ENCODE peak calls at places on chromosomes 5 and 9, in eight cellular contexts. One of them, this sample, is unnamed.

GRCh38 chr5:135010502-135011354 is 23.3 kb downstream of the PITX1 start:
- DNase-seq in HFF-Myc: no peak
- DNase-seq in activated naive CD4-positive, alpha-beta T cell: no peak
- DNase-seq in esophagus squamous epithelium: no peak
- DNase-seq in stimulated activated CD8-positive, alpha-beta memory T cell treated with anti-CD3 and anti-CD28 coated beads, Interleukin-12 subunit alpha, Interleukin-12 subunit beta, amount 100 ng/mL, for 1 hour: no peak
- DNase-seq in Ammon's horn: no peak
- DNase-seq in mucosa of descending colon: no peak
- DNase-seq in brain microvascular endothelial cell: no peak
- DNase-seq in this sample: peak

GRCh38 chr9:98989036-98990000 is 45.6 kb downstream of the COL15A1 start:
- DNase-seq in HFF-Myc: peak
- DNase-seq in activated naive CD4-positive, alpha-beta T cell: no peak
- DNase-seq in esophagus squamous epithelium: no peak
- DNase-seq in stimulated activated CD8-positive, alpha-beta memory T cell treated with anti-CD3 and anti-CD28 coated beads, Interleukin-12 subunit alpha, Interleukin-12 subunit beta, amount 100 ng/mL, for 1 hour: no peak
- DNase-seq in Ammon's horn: no peak
- DNase-seq in mucosa of descending colon: peak
- DNase-seq in brain microvascular endothelial cell: peak
- DNase-seq in this sample: peak

GRCh38 chr5:98770158-98770910 is 3.1 kb upstream of the RGMB start:
- DNase-seq in HFF-Myc: no peak
- DNase-seq in activated naive CD4-positive, alpha-beta T cell: no peak
- DNase-seq in esophagus squamous epithelium: no peak
- DNase-seq in stimulated activated CD8-positive, alpha-beta memory T cell treated with anti-CD3 and anti-CD28 coated beads, Interleukin-12 subunit alpha, Interleukin-12 subunit beta, amount 100 ng/mL, for 1 hour: no peak
- DNase-seq in Ammon's horn: peak
- DNase-seq in mucosa of descending colon: peak
- DNase-seq in brain microvascular endothelial cell: peak
- DNase-seq in this sample: peak

GRCh38 chr5:52657231-52657645 is 130.5 kb upstream of the ITGA1 start:
- DNase-seq in HFF-Myc: no peak
- DNase-seq in activated naive CD4-positive, alpha-beta T cell: no peak
- DNase-seq in esophagus squamous epithelium: no peak
- DNase-seq in stimulated activated CD8-positive, alpha-beta memory T cell treated with anti-CD3 and anti-CD28 coated beads, Interleukin-12 subunit alpha, Interleukin-12 subunit beta, amount 100 ng/mL, for 1 hour: no peak
- DNase-seq in Ammon's horn: peak
- DNase-seq in mucosa of descending colon: no peak
- DNase-seq in brain microvascular endothelial cell: no peak
- DNase-seq in this sample: no peak

GRCh38 chr9:3708751-3709150 is 182.9 kb upstream of the RFX3 start:
- DNase-seq in HFF-Myc: no peak
- DNase-seq in activated naive CD4-positive, alpha-beta T cell: no peak
- DNase-seq in esophagus squamous epithelium: no peak
- DNase-seq in stimulated activated CD8-positive, alpha-beta memory T cell treated with anti-CD3 and anti-CD28 coated beads, Interleukin-12 subunit alpha, Interleukin-12 subunit beta, amount 100 ng/mL, for 1 hour: no peak
- DNase-seq in Ammon's horn: peak
- DNase-seq in mucosa of descending colon: no peak
- DNase-seq in brain microvascular endothelial cell: no peak
- DNase-seq in this sample: peak

GRCh38 chr5:65190328-65191053 is 291.2 kb downstream of the ADAMTS6 start:
- DNase-seq in HFF-Myc: peak
- DNase-seq in activated naive CD4-positive, alpha-beta T cell: no peak
- DNase-seq in esophagus squamous epithelium: no peak
- DNase-seq in stimulated activated CD8-positive, alpha-beta memory T cell treated with anti-CD3 and anti-CD28 coated beads, Interleukin-12 subunit alpha, Interleukin-12 subunit beta, amount 100 ng/mL, for 1 hour: no peak
- DNase-seq in Ammon's horn: no peak
- DNase-seq in mucosa of descending colon: no peak
- DNase-seq in brain microvascular endothelial cell: peak
- DNase-seq in this sample: no peak

GRCh38 chr5:148569948-148570347 is 84.4 kb downstream of the HTR4 start:
- DNase-seq in HFF-Myc: no peak
- DNase-seq in activated naive CD4-positive, alpha-beta T cell: no peak
- DNase-seq in esophagus squamous epithelium: no peak
- DNase-seq in stimulated activated CD8-positive, alpha-beta memory T cell treated with anti-CD3 and anti-CD28 coated beads, Interleukin-12 subunit alpha, Interleukin-12 subunit beta, amount 100 ng/mL, for 1 hour: no peak
- DNase-seq in Ammon's horn: no peak
- DNase-seq in mucosa of descending colon: no peak
- DNase-seq in brain microvascular endothelial cell: no peak
- DNase-seq in this sample: peak

GRCh38 chr9:113583511-113584470 is 120.3 kb downstream of the RGS3 start:
- DNase-seq in HFF-Myc: no peak
- DNase-seq in activated naive CD4-positive, alpha-beta T cell: no peak
- DNase-seq in esophagus squamous epithelium: no peak
- DNase-seq in stimulated activated CD8-positive, alpha-beta memory T cell treated with anti-CD3 and anti-CD28 coated beads, Interleukin-12 subunit alpha, Interleukin-12 subunit beta, amount 100 ng/mL, for 1 hour: no peak
- DNase-seq in Ammon's horn: no peak
- DNase-seq in mucosa of descending colon: no peak
- DNase-seq in brain microvascular endothelial cell: no peak
- DNase-seq in this sample: no peak

GRCh38 chr9:76137941-76138340 is 247.5 kb downstream of the PCSK5 start:
- DNase-seq in HFF-Myc: peak
- DNase-seq in activated naive CD4-positive, alpha-beta T cell: no peak
- DNase-seq in esophagus squamous epithelium: no peak
- DNase-seq in stimulated activated CD8-positive, alpha-beta memory T cell treated with anti-CD3 and anti-CD28 coated beads, Interleukin-12 subunit alpha, Interleukin-12 subunit beta, amount 100 ng/mL, for 1 hour: no peak
- DNase-seq in Ammon's horn: no peak
- DNase-seq in mucosa of descending colon: no peak
- DNase-seq in brain microvascular endothelial cell: no peak
- DNase-seq in this sample: no peak

GRCh38 chr5:155530046-155530445 is 516.5 kb downstream of the KIF4B start:
- DNase-seq in HFF-Myc: no peak
- DNase-seq in activated naive CD4-positive, alpha-beta T cell: no peak
- DNase-seq in esophagus squamous epithelium: no peak
- DNase-seq in stimulated activated CD8-positive, alpha-beta memory T cell treated with anti-CD3 and anti-CD28 coated beads, Interleukin-12 subunit alpha, Interleukin-12 subunit beta, amount 100 ng/mL, for 1 hour: no peak
- DNase-seq in Ammon's horn: no peak
- DNase-seq in mucosa of descending colon: no peak
- DNase-seq in brain microvascular endothelial cell: no peak
- DNase-seq in this sample: no peak

GRCh38 chr9:28234899-28235277 is 661.6 kb upstream of the C9orf72 start:
- DNase-seq in HFF-Myc: peak
- DNase-seq in activated naive CD4-positive, alpha-beta T cell: no peak
- DNase-seq in esophagus squamous epithelium: no peak
- DNase-seq in stimulated activated CD8-positive, alpha-beta memory T cell treated with anti-CD3 and anti-CD28 coated beads, Interleukin-12 subunit alpha, Interleukin-12 subunit beta, amount 100 ng/mL, for 1 hour: no peak
- DNase-seq in Ammon's horn: no peak
- DNase-seq in mucosa of descending colon: no peak
- DNase-seq in brain microvascular endothelial cell: peak
- DNase-seq in this sample: no peak

GRCh38 chr5:94248175-94248875 is 370.1 kb downstream of the KIAA0825 start:
- DNase-seq in HFF-Myc: no peak
- DNase-seq in activated naive CD4-positive, alpha-beta T cell: no peak
- DNase-seq in esophagus squamous epithelium: no peak
- DNase-seq in stimulated activated CD8-positive, alpha-beta memory T cell treated with anti-CD3 and anti-CD28 coated beads, Interleukin-12 subunit alpha, Interleukin-12 subunit beta, amount 100 ng/mL, for 1 hour: no peak
- DNase-seq in Ammon's horn: no peak
- DNase-seq in mucosa of descending colon: no peak
- DNase-seq in brain microvascular endothelial cell: no peak
- DNase-seq in this sample: no peak

GRCh38 chr5:102069974-102070373 is 226.1 kb downstream of the SLCO4C1 start:
- DNase-seq in HFF-Myc: no peak
- DNase-seq in activated naive CD4-positive, alpha-beta T cell: no peak
- DNase-seq in esophagus squamous epithelium: no peak
- DNase-seq in stimulated activated CD8-positive, alpha-beta memory T cell treated with anti-CD3 and anti-CD28 coated beads, Interleukin-12 subunit alpha, Interleukin-12 subunit beta, amount 100 ng/mL, for 1 hour: no peak
- DNase-seq in Ammon's horn: no peak
- DNase-seq in mucosa of descending colon: no peak
- DNase-seq in brain microvascular endothelial cell: no peak
- DNase-seq in this sample: no peak

GRCh38 chr5:168934186-168934585 is 355.0 kb upstream of the PANK3 start:
- DNase-seq in HFF-Myc: no peak
- DNase-seq in activated naive CD4-positive, alpha-beta T cell: no peak
- DNase-seq in esophagus squamous epithelium: no peak
- DNase-seq in stimulated activated CD8-positive, alpha-beta memory T cell treated with anti-CD3 and anti-CD28 coated beads, Interleukin-12 subunit alpha, Interleukin-12 subunit beta, amount 100 ng/mL, for 1 hour: no peak
- DNase-seq in Ammon's horn: no peak
- DNase-seq in mucosa of descending colon: no peak
- DNase-seq in brain microvascular endothelial cell: no peak
- DNase-seq in this sample: no peak

GRCh38 chr9:99103505-99103904 is 1.4 kb upstream of the TGFBR1 start:
- DNase-seq in HFF-Myc: no peak
- DNase-seq in activated naive CD4-positive, alpha-beta T cell: no peak
- DNase-seq in esophagus squamous epithelium: no peak
- DNase-seq in stimulated activated CD8-positive, alpha-beta memory T cell treated with anti-CD3 and anti-CD28 coated beads, Interleukin-12 subunit alpha, Interleukin-12 subunit beta, amount 100 ng/mL, for 1 hour: no peak
- DNase-seq in Ammon's horn: no peak
- DNase-seq in mucosa of descending colon: peak
- DNase-seq in brain microvascular endothelial cell: no peak
- DNase-seq in this sample: no peak

GRCh38 chr9:26234865-26235264 is 556.6 kb upstream of the TUSC1 start:
- DNase-seq in HFF-Myc: no peak
- DNase-seq in activated naive CD4-positive, alpha-beta T cell: no peak
- DNase-seq in esophagus squamous epithelium: no peak
- DNase-seq in stimulated activated CD8-positive, alpha-beta memory T cell treated with anti-CD3 and anti-CD28 coated beads, Interleukin-12 subunit alpha, Interleukin-12 subunit beta, amount 100 ng/mL, for 1 hour: no peak
- DNase-seq in Ammon's horn: no peak
- DNase-seq in mucosa of descending colon: no peak
- DNase-seq in brain microvascular endothelial cell: no peak
- DNase-seq in this sample: no peak

GRCh38 chr9:134993996-134994720 is 76.4 kb upstream of the FCN1 start:
- DNase-seq in HFF-Myc: no peak
- DNase-seq in activated naive CD4-positive, alpha-beta T cell: no peak
- DNase-seq in esophagus squamous epithelium: no peak
- DNase-seq in stimulated activated CD8-positive, alpha-beta memory T cell treated with anti-CD3 and anti-CD28 coated beads, Interleukin-12 subunit alpha, Interleukin-12 subunit beta, amount 100 ng/mL, for 1 hour: no peak
- DNase-seq in Ammon's horn: no peak
- DNase-seq in mucosa of descending colon: no peak
- DNase-seq in brain microvascular endothelial cell: no peak
- DNase-seq in this sample: no peak

GRCh38 chr5:173302546-173303155 is 25.6 kb downstream of the STC2 start:
- DNase-seq in HFF-Myc: peak
- DNase-seq in activated naive CD4-positive, alpha-beta T cell: no peak
- DNase-seq in esophagus squamous epithelium: no peak
- DNase-seq in stimulated activated CD8-positive, alpha-beta memory T cell treated with anti-CD3 and anti-CD28 coated beads, Interleukin-12 subunit alpha, Interleukin-12 subunit beta, amount 100 ng/mL, for 1 hour: no peak
- DNase-seq in Ammon's horn: no peak
- DNase-seq in mucosa of descending colon: no peak
- DNase-seq in brain microvascular endothelial cell: peak
- DNase-seq in this sample: peak

GRCh38 chr5:149754481-149754880 is 24.4 kb downstream of the PPARGC1B start:
- DNase-seq in HFF-Myc: no peak
- DNase-seq in activated naive CD4-positive, alpha-beta T cell: no peak
- DNase-seq in esophagus squamous epithelium: no peak
- DNase-seq in stimulated activated CD8-positive, alpha-beta memory T cell treated with anti-CD3 and anti-CD28 coated beads, Interleukin-12 subunit alpha, Interleukin-12 subunit beta, amount 100 ng/mL, for 1 hour: no peak
- DNase-seq in Ammon's horn: no peak
- DNase-seq in mucosa of descending colon: no peak
- DNase-seq in brain microvascular endothelial cell: no peak
- DNase-seq in this sample: no peak

GRCh38 chr9:129487658-129488483 is 133.0 kb downstream of the C9orf50 start:
- DNase-seq in HFF-Myc: no peak
- DNase-seq in activated naive CD4-positive, alpha-beta T cell: peak
- DNase-seq in esophagus squamous epithelium: no peak
- DNase-seq in stimulated activated CD8-positive, alpha-beta memory T cell treated with anti-CD3 and anti-CD28 coated beads, Interleukin-12 subunit alpha, Interleukin-12 subunit beta, amount 100 ng/mL, for 1 hour: no peak
- DNase-seq in Ammon's horn: peak
- DNase-seq in mucosa of descending colon: peak
- DNase-seq in brain microvascular endothelial cell: peak
- DNase-seq in this sample: no peak

GRCh38 chr9:109118802-109119438 is 827 bp downstream of the TMEM245 start:
- DNase-seq in HFF-Myc: no peak
- DNase-seq in activated naive CD4-positive, alpha-beta T cell: no peak
- DNase-seq in esophagus squamous epithelium: no peak
- DNase-seq in stimulated activated CD8-positive, alpha-beta memory T cell treated with anti-CD3 and anti-CD28 coated beads, Interleukin-12 subunit alpha, Interleukin-12 subunit beta, amount 100 ng/mL, for 1 hour: no peak
- DNase-seq in Ammon's horn: no peak
- DNase-seq in mucosa of descending colon: peak
- DNase-seq in brain microvascular endothelial cell: no peak
- DNase-seq in this sample: no peak

GRCh38 chr5:14871084-14871572 is 450 bp downstream of the ANKH start:
- DNase-seq in HFF-Myc: no peak
- DNase-seq in activated naive CD4-positive, alpha-beta T cell: no peak
- DNase-seq in esophagus squamous epithelium: no peak
- DNase-seq in stimulated activated CD8-positive, alpha-beta memory T cell treated with anti-CD3 and anti-CD28 coated beads, Interleukin-12 subunit alpha, Interleukin-12 subunit beta, amount 100 ng/mL, for 1 hour: no peak
- DNase-seq in Ammon's horn: no peak
- DNase-seq in mucosa of descending colon: peak
- DNase-seq in brain microvascular endothelial cell: no peak
- DNase-seq in this sample: peak

GRCh38 chr5:43171441-43171840 is 20.6 kb upstream of the NIM1K start:
- DNase-seq in HFF-Myc: no peak
- DNase-seq in activated naive CD4-positive, alpha-beta T cell: no peak
- DNase-seq in esophagus squamous epithelium: no peak
- DNase-seq in stimulated activated CD8-positive, alpha-beta memory T cell treated with anti-CD3 and anti-CD28 coated beads, Interleukin-12 subunit alpha, Interleukin-12 subunit beta, amount 100 ng/mL, for 1 hour: no peak
- DNase-seq in Ammon's horn: no peak
- DNase-seq in mucosa of descending colon: no peak
- DNase-seq in brain microvascular endothelial cell: no peak
- DNase-seq in this sample: no peak

GRCh38 chr5:181121675-181122561 is 9.1 kb downstream of the OR2V1 start:
- DNase-seq in HFF-Myc: no peak
- DNase-seq in activated naive CD4-positive, alpha-beta T cell: no peak
- DNase-seq in esophagus squamous epithelium: no peak
- DNase-seq in stimulated activated CD8-positive, alpha-beta memory T cell treated with anti-CD3 and anti-CD28 coated beads, Interleukin-12 subunit alpha, Interleukin-12 subunit beta, amount 100 ng/mL, for 1 hour: no peak
- DNase-seq in Ammon's horn: no peak
- DNase-seq in mucosa of descending colon: no peak
- DNase-seq in brain microvascular endothelial cell: no peak
- DNase-seq in this sample: no peak

GRCh38 chr5:132385321-132386105 is 16.0 kb downstream of the SLC22A5 start:
- DNase-seq in HFF-Myc: peak
- DNase-seq in activated naive CD4-positive, alpha-beta T cell: peak
- DNase-seq in esophagus squamous epithelium: no peak
- DNase-seq in stimulated activated CD8-positive, alpha-beta memory T cell treated with anti-CD3 and anti-CD28 coated beads, Interleukin-12 subunit alpha, Interleukin-12 subunit beta, amount 100 ng/mL, for 1 hour: peak
- DNase-seq in Ammon's horn: peak
- DNase-seq in mucosa of descending colon: peak
- DNase-seq in brain microvascular endothelial cell: peak
- DNase-seq in this sample: peak

This sample was measured in MG63.